ENCODE peak calls at places on chromosomes 12 and 14, in ten cellular contexts. S is fibroblast of mammary gland; U is ELR; F is midbrain; P is prostate gland; J is NCI-H2029 treated with DMSO at 0.1 percent for 48 hours; G is amygdala; K is nucleus accumbens; H is Caco-2; N is stimulated activated CD4-positive, alpha-beta T cell treated with anti-CD3 and anti-CD28 coated beads, Interleukin-4, amount 100 ng/mL, for 1 hour. O is an unnamed sample.

GRCh38 chr12:124310178-124310577 is 15.3 kb downstream of the RFLNA start:
- DNase-seq in S (no peak), U (no peak), F (no peak), P (no peak), J (no peak), G (no peak), K (no peak), H (no peak), N (no peak), O (no peak)

GRCh38 chr14:100714205-100714781 is 12.4 kb upstream of the DLK1 start:
- DNase-seq in S (no peak), U (no peak), F (no peak), P (no peak), J (peak), G (no peak), K (no peak), H (no peak), N (no peak), O (no peak)

GRCh38 chr12:132157733-132158409 is 13.6 kb downstream of the NOC4L start:
- DNase-seq in S (no peak), U (no peak), F (no peak), P (no peak), J (no peak), G (no peak), K (no peak), H (no peak), N (no peak), O (no peak)

GRCh38 chr12:54371328-54372112 is 7.2 kb upstream of the GPR84 start:
- DNase-seq in S (no peak), U (no peak), F (peak), P (no peak), J (peak), G (no peak), K (no peak), H (no peak), N (no peak), O (no peak)

GRCh38 chr14:98548071-98548686 is 723.8 kb downstream of the BCL11B start:
- DNase-seq in S (no peak), U (no peak), F (no peak), P (no peak), J (no peak), G (no peak), K (no peak), H (no peak), N (peak), O (no peak)

GRCh38 chr14:60183724-60184596 is 18.8 kb upstream of the DHRS7 start:
- DNase-seq in S (peak), U (peak), F (peak), P (no peak), J (peak), G (no peak), K (no peak), H (peak), N (no peak), O (no peak)

GRCh38 chr12:47820631-47821345 is 1.1 kb upstream of the HDAC7 start:
- DNase-seq in S (peak), U (peak), F (no peak), P (peak), J (no peak), G (no peak), K (no peak), H (peak), N (no peak), O (peak)

GRCh38 chr12:13154851-13155250 is 41.7 kb upstream of the EMP1 start:
- DNase-seq in S (no peak), U (no peak), F (no peak), P (no peak), J (no peak), G (no peak), K (no peak), H (no peak), N (no peak), O (no peak)

GRCh38 chr14:99395904-99396530 is 84.6 kb downstream of the SETD3 start:
- DNase-seq in S (peak), U (peak), F (no peak), P (no peak), J (no peak), G (no peak), K (no peak), H (no peak), N (peak), O (no peak)